ENCODE peak calls at places on chromosomes 12 and 14, in seven cellular contexts. I is anterior cingulate cortex, Y is hippocampal formation, U is MG63, M is nephron progenitor cell, R is right cardiac atrium, A is endothelial cell. W is an unnamed sample.

GRCh38 chr12:47004634-47005033 is 74.8 kb upstream of the PCED1B start:
- DNase-seq in I (no peak), Y (no peak), U (no peak), M (no peak), R (peak; percentile 22), A (no peak), W (no peak)

GRCh38 chr12:57815177-57816000 is 3.1 kb downstream of the AVIL start:
- DNase-seq in I (no peak), Y (no peak), U (no peak), M (no peak), R (no peak), A (no peak), W (peak; percentile 68)

GRCh38 chr12:3641428-3641883 is 111.5 kb downstream of the CRACR2A start:
- DNase-seq in I (no peak), Y (no peak), U (peak; percentile 31), M (no peak), R (peak; percentile 38), A (no peak), W (no peak)

GRCh38 chr14:36129181-36129580 is 47.3 kb downstream of the PTCSC3 start:
- DNase-seq in I (no peak), Y (no peak), U (no peak), M (peak; percentile 5), R (no peak), A (no peak), W (no peak)

GRCh38 chr14:103084021-103084919 is at the start of gene LBHD2:
- DNase-seq in I (no peak), Y (no peak), U (no peak), M (peak; percentile 56), R (peak; percentile 18), A (peak; percentile 39), W (no peak)

GRCh38 chr14:50920482-50921225 is 23.6 kb downstream of the PYGL start:
- DNase-seq in I (no peak), Y (no peak), U (no peak), M (peak; percentile 16), R (no peak), A (no peak), W (no peak)

GRCh38 chr14:21346532-21347135 is 37.2 kb downstream of the SUPT16H start:
- DNase-seq in I (no peak), Y (no peak), U (peak; percentile 22), M (no peak), R (no peak), A (no peak), W (no peak)

GRCh38 chr12:12661086-12661485 is 34.9 kb downstream of the GPR19 start:
- DNase-seq in I (no peak), Y (no peak), U (peak; percentile 14), M (no peak), R (no peak), A (no peak), W (no peak)

GRCh38 chr12:4277856-4278581 is 4.5 kb downstream of the CCND2 start:
- DNase-seq in I (no peak), Y (no peak), U (no peak), M (no peak), R (no peak), A (no peak), W (no peak)

GRCh38 chr14:68293404-68293803 is 473.8 kb downstream of the RAD51B start:
- DNase-seq in I (no peak), Y (no peak), U (no peak), M (no peak), R (no peak), A (no peak), W (no peak)

GRCh38 chr14:91363776-91364523 is 53.7 kb downstream of the CCDC88C start:
- DNase-seq in I (no peak), Y (no peak), U (no peak), M (no peak), R (no peak), A (no peak), W (no peak)

GRCh38 chr14:54136894-54137665 is 180.5 kb upstream of the BMP4 start:
- DNase-seq in I (no peak), Y (no peak), U (no peak), M (no peak), R (no peak), A (no peak), W (no peak)

GRCh38 chr12:67764946-67765619 is 116.5 kb downstream of the DYRK2 start:
- DNase-seq in I (no peak), Y (no peak), U (no peak), M (no peak), R (no peak), A (no peak), W (no peak)

GRCh38 chr14:73467377-73467776 is 9.0 kb upstream of the NUMB start:
- DNase-seq in I (no peak), Y (no peak), U (no peak), M (no peak), R (peak; percentile 31), A (no peak), W (no peak)

GRCh38 chr14:100804558-100805309 is 21.2 kb upstream of the MEG3 start:
- DNase-seq in I (no peak), Y (no peak), U (no peak), M (no peak), R (no peak), A (no peak), W (no peak)

GRCh38 chr12:27588786-27589185 is 64.8 kb downstream of the PPFIBP1 start:
- DNase-seq in I (no peak), Y (no peak), U (no peak), M (no peak), R (no peak), A (no peak), W (no peak)

GRCh38 chr12:3137268-3137761 is 60.1 kb downstream of the TSPAN9 start:
- DNase-seq in I (no peak), Y (no peak), U (peak; percentile 78), M (peak; percentile 47), R (peak; percentile 55), A (peak; percentile 45), W (no peak)

GRCh38 chr12:112049351-112049750 is 36.1 kb downstream of the ERP29 start:
- DNase-seq in I (no peak), Y (no peak), U (no peak), M (no peak), R (no peak), A (no peak), W (no peak)

GRCh38 chr12:29153231-29153630 is 4.2 kb downstream of the FAR2 start:
- DNase-seq in I (peak; percentile 6), Y (peak; percentile 62), U (no peak), M (no peak), R (no peak), A (no peak), W (no peak)

GRCh38 chr14:54737132-54737711 is 165.4 kb downstream of the GCH1 start:
- DNase-seq in I (no peak), Y (no peak), U (no peak), M (no peak), R (no peak), A (no peak), W (no peak)

W was measured in coronary artery.